ENCODE peak calls at places on chromosome 19, in eight cellular contexts. U is stomach, J is A549, T is endothelial cell of umbilical vein, S is vagina, Z is transverse colon, F is upper lobe of left lung, L is gastrocnemius medialis. M is an unnamed sample. For H3K4me1, the result is how much of the 10 kb centered on the place peaks cover.

GRCh38 chr19:47351545-47351944 is 2.4 kb downstream of the DHX34 start:
- DNase-seq in U (no peak), J (peak), T (peak), S (no peak), Z (no peak), F (no peak), L (no peak), M (no peak)

GRCh38 chr19:12938536-12939291 is at the start of gene CALR:
- DNase-seq in U (no peak), J (no peak), T (peak), S (no peak), Z (peak), F (no peak), L (no peak), M (peak)

GRCh38 chr19:6062961-6063575 is 47.2 kb downstream of the RFX2 start:
- DNase-seq in U (no peak), J (no peak), T (no peak), S (no peak), Z (peak), F (no peak), L (no peak), M (no peak)

GRCh38 chr19:33278023-33278402 is 24.3 kb downstream of the CEBPA start:
- DNase-seq in U (no peak), J (no peak), T (no peak), S (no peak), Z (no peak), F (no peak), L (no peak), M (no peak)

GRCh38 chr19:28880735-28881401 is 332.1 kb downstream of the UQCRFS1 start:
- DNase-seq in U (no peak), J (no peak), T (no peak), S (no peak), Z (no peak), F (no peak), L (no peak), M (no peak)

GRCh38 chr19:4976412-4977298 is 7.7 kb downstream of the KDM4B start:
- DNase-seq in U (peak), J (peak), T (peak), S (no peak), Z (peak), F (peak), L (peak), M (peak)

GRCh38 chr19:38329651-38330050 is 6.0 kb upstream of the CATSPERG start:
- DNase-seq in U (no peak), J (no peak), T (no peak), S (no peak), Z (no peak), F (no peak), L (no peak), M (no peak)

GRCh38 chr19:30174357-30174645 is 197.9 kb upstream of the ZNF536 start:
- DNase-seq in U (no peak), J (no peak), T (no peak), S (no peak), Z (no peak), F (no peak), L (no peak), M (no peak)

GRCh38 chr19:6239871-6240676 is 39.7 kb downstream of the MLLT1 start:
- DNase-seq in U (no peak), J (no peak), T (no peak), S (no peak), Z (no peak), F (no peak), L (no peak), M (no peak)

GRCh38 chr19:50204081-50204428 is 633 bp downstream of the MYH14 start:
- DNase-seq in U (no peak), J (no peak), T (no peak), S (no peak), Z (no peak), F (no peak), L (no peak), M (no peak)

GRCh38 chr19:10305139-10305806 is 4.3 kb downstream of the ZGLP1 start:
- DNase-seq in U (no peak), J (no peak), T (no peak), S (no peak), Z (peak), F (peak), L (no peak), M (no peak)

GRCh38 chr19:39805120-39805519 is 26.5 kb downstream of the LEUTX start:
- DNase-seq in U (no peak), J (no peak), T (no peak), S (no peak), Z (no peak), F (no peak), L (peak), M (no peak)

GRCh38 chr19:9046694-9047093 is 36.5 kb upstream of the MUC16 start:
- DNase-seq in U (no peak), J (no peak), T (no peak), S (no peak), Z (no peak), F (no peak), L (no peak), M (no peak)

GRCh38 chr19:9040131-9040530 is 29.9 kb upstream of the MUC16 start:
- DNase-seq in U (no peak), J (no peak), T (no peak), S (no peak), Z (no peak), F (no peak), L (no peak), M (no peak)

GRCh38 chr19:9044449-9044848 is 34.2 kb upstream of the MUC16 start:
- DNase-seq in U (no peak), J (no peak), T (no peak), S (no peak), Z (no peak), F (no peak), L (no peak), M (no peak)

GRCh38 chr19:9041023-9041422 is 30.8 kb upstream of the MUC16 start:
- DNase-seq in U (no peak), J (no peak), T (no peak), S (no peak), Z (no peak), F (no peak), L (no peak), M (no peak)

GRCh38 chr19:9043524-9043923 is 33.3 kb upstream of the MUC16 start:
- DNase-seq in U (no peak), J (no peak), T (no peak), S (no peak), Z (no peak), F (no peak), L (no peak), M (no peak)
- H3K4me3 ChIP-seq in U (no peak), J (no peak), T (no peak), S (no peak), Z (no peak), F (no peak), L (no peak), M (no peak)

DNA sequence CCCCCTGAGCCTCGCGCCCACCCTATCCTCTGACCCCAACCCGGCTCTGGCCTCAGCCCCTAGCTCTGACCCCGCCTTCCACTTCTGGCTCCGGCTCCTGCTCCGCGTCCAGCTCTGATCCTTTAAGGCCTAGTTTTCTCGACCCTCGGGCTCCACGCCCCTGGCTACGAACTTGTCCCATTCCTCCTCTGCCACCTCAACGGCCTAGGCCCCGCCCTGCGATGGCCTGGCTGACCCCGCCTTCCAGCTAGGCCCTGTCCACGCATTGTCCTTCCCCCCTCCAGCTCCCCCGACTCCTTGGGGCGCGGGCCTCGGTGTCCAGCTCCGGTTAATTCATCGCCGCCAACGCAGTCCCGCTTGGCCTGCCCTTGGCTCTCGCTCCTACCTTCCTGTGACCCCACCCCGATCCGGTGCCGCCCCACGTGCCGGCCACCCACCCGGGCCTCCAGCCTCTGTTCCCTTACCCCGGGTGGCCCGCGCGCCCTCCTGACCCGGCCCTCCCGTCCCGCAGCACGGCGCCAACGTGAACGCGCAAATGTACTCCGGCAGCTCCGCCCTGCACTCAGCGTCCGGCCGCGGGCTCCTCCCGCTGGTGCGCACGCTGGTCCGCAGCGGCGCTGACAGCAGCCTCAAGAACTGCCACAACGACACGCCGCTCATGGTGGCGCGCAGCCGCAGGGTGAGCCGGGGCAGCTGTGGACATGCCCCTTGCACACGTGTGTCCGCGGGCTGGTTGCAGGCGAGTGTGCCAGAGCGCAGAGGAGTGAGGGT is 9.4 kb downstream of the BCL3 start:
- DNase-seq in U (peak), J (no peak), T (peak), S (no peak), Z (peak), F (peak), L (peak), M (peak)
- TF ChIP-seq POLR2A in U (no peak), J (no peak), T (no peak), S (no peak), Z (no peak), F (peak), L (peak), M (no peak)

GRCh38 chr19:53013621-53014020 is at the start of gene ERVV-1:
- DNase-seq in U (no peak), J (no peak), T (no peak), S (no peak), Z (no peak), F (no peak), L (no peak), M (no peak)
- H3K4me1 ChIP-seq in U (under half), J (under half), T (under half), S (under half), Z (under half), F (under half), L (under half), M (under half)

GRCh38 chr19:23075031-23075733 is 41.6 kb upstream of the ZNF730 start:
- DNase-seq in U (no peak), J (no peak), T (peak), S (no peak), Z (peak), F (peak), L (no peak), M (peak)

GRCh38 chr19:23065306-23065705 is 51.5 kb upstream of the ZNF730 start:
- DNase-seq in U (no peak), J (no peak), T (no peak), S (no peak), Z (no peak), F (no peak), L (no peak), M (no peak)

GRCh38 chr19:23071087-23071511 is 45.7 kb upstream of the ZNF730 start:
- DNase-seq in U (no peak), J (no peak), T (no peak), S (no peak), Z (no peak), F (peak), L (no peak), M (peak)

GRCh38 chr19:23070353-23070781 is 46.5 kb upstream of the ZNF730 start:
- DNase-seq in U (no peak), J (no peak), T (no peak), S (no peak), Z (peak), F (peak), L (no peak), M (peak)
- H3K4me3 ChIP-seq in U (peak), J (no peak), T (no peak), S (peak), Z (peak), F (peak), L (no peak), M (no peak)

DNA sequence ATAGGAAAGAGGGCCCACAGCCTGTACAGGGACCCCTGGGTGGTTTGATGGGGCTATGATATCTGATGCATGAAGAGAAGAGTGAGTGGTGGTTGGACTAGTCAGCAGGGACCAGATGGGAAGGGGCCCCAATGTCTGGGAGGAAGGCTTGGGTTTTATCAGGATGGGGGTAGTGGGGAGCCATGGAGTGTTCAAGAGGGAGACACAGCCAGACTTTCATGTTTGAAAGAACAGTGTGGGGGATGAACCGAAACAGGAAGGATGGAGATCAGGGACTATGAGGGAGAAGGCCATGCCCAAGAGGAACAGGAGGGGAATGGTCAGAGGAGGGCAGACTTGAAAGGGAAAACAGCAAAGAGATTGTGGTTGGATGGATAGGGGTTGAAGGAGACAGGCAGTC is 63.1 kb downstream of the UNC13A start:
- DNase-seq in U (no peak), J (no peak), T (no peak), S (no peak), Z (no peak), F (no peak), L (no peak), M (no peak)
- TF ChIP-seq POLR2A in U (no peak), J (no peak), T (no peak), S (no peak), Z (no peak), F (no peak), L (no peak), M (no peak)

GRCh38 chr19:41408256-41408655 is 10.6 kb downstream of the BCKDHA start:
- DNase-seq in U (no peak), J (no peak), T (no peak), S (no peak), Z (no peak), F (peak), L (no peak), M (no peak)
- H3K4me1 ChIP-seq in U (under half), J (under half), T (under half), S (under half), Z (under half), F (half or more), L (under half), M (under half)

DNA sequence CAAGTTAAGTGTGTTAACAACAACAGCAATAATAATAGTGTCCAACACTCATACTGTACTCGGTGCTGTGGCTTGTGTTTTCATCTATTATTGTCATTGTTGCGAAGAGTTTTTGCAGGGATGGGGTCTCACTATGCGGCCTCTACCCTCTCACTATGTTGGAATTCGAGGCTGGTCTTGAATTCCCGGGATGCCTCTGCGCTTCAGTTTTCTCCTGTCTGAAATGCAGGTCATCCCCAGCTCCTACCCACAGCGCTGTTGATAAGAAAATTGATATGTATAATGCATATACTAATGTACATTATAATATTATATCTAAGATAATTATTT is 4.9 kb upstream of the SBK3 start:
- DNase-seq in U (no peak), J (no peak), T (no peak), S (no peak), Z (no peak), F (no peak), L (no peak), M (no peak)
- H3K4me3 ChIP-seq in U (peak), J (peak), T (no peak), S (no peak), Z (no peak), F (no peak), L (peak), M (no peak)

GRCh38 chr19:14495678-14496028 is 274 bp downstream of the GIPC1 start:
- DNase-seq in U (no peak), J (no peak), T (no peak), S (no peak), Z (no peak), F (no peak), L (no peak), M (peak)

GRCh38 chr19:14497347-14497921 is 1.5 kb upstream of the GIPC1 start:
- DNase-seq in U (peak), J (no peak), T (peak), S (no peak), Z (peak), F (peak), L (no peak), M (no peak)

GRCh38 chr19:14496849-14497346 is 971 bp upstream of the GIPC1 start:
- DNase-seq in U (no peak), J (no peak), T (no peak), S (no peak), Z (no peak), F (peak), L (no peak), M (no peak)

GRCh38 chr19:14494910-14495677 is 833 bp downstream of the GIPC1 start:
- DNase-seq in U (no peak), J (no peak), T (no peak), S (no peak), Z (no peak), F (peak), L (no peak), M (peak)

GRCh38 chr19:14496029-14496848 is at the start of gene GIPC1:
- DNase-seq in U (peak), J (peak), T (peak), S (no peak), Z (peak), F (peak), L (peak), M (peak)
- TF ChIP-seq POLR2A in U (no peak), J (no peak), T (no peak), S (peak), Z (peak), F (peak), L (peak), M (no peak)

GRCh38 chr19:31510635-31511034 is 161.4 kb upstream of the TSHZ3 start:
- DNase-seq in U (no peak), J (no peak), T (no peak), S (no peak), Z (no peak), F (no peak), L (no peak), M (no peak)
- H3K4me1 ChIP-seq in U (under half), J (under half), T (under half), S (under half), Z (under half), F (under half), L (under half), M (under half)